ENCODE peak calls at places on chromosomes 5 and 9, in seven cellular contexts. L is heart left ventricle, G is dermis microvascular lymphatic vessel endothelial cell, V is foreskin fibroblast, D is Ammon's horn, K is EH, M is NCI-H460. N is an unnamed sample.

GRCh38 chr9:81032030-81032572 is 657.2 kb downstream of the TLE1 start:
- DNase-seq in L (peak), G (no peak), V (peak), D (peak), K (peak), M (no peak), N (peak)

GRCh38 chr5:15715966-15716365 is 216.0 kb downstream of the FBXL7 start:
- DNase-seq in L (no peak), G (no peak), V (no peak), D (no peak), K (no peak), M (no peak), N (no peak)

GRCh38 chr5:134245101-134245604 is 19.3 kb upstream of the PPP2CA start:
- DNase-seq in L (peak), G (peak), V (no peak), D (peak), K (peak), M (no peak), N (peak)

GRCh38 chr5:14715481-14715880 is 51.0 kb downstream of the OTULIN start:
- DNase-seq in L (no peak), G (no peak), V (peak), D (no peak), K (peak), M (no peak), N (no peak)

GRCh38 chr5:65068410-65068809 is 299.7 kb downstream of the CWC27 start:
- DNase-seq in L (no peak), G (no peak), V (no peak), D (no peak), K (no peak), M (no peak), N (no peak)

GRCh38 chr9:128271112-128271511 is 4.7 kb downstream of the GOLGA2 start:
- DNase-seq in L (no peak), G (no peak), V (no peak), D (no peak), K (no peak), M (no peak), N (no peak)

GRCh38 chr5:10702040-10702629 is 58.9 kb downstream of the DAP start:
- DNase-seq in L (no peak), G (no peak), V (peak), D (no peak), K (peak), M (no peak), N (no peak)

GRCh38 chr5:67842806-67843205 is 372.8 kb upstream of the PIK3R1 start:
- DNase-seq in L (no peak), G (no peak), V (peak), D (no peak), K (peak), M (no peak), N (no peak)